ENCODE peak calls at places on chromosome 9, in eight cellular contexts. One of them, this sample, is unnamed.

GRCh38 chr9:2132484-2133082 is 117.4 kb downstream of the SMARCA2 start:
- DNase-seq in lower leg skin: no peak
- DNase-seq in CD8-positive, alpha-beta memory T cell: no peak
- DNase-seq in uterus: no peak
- DNase-seq in DMS 273 treated with DMSO at 0.1 percent for 48 hours: peak
- DNase-seq in HEK293T: peak
- DNase-seq in NCI-H1092: no peak
- DNase-seq in fibroblast of the aortic adventitia: peak
- DNase-seq in this sample: peak

GRCh38 chr9:113638916-113639315 is 175.4 kb downstream of the RGS3 start:
- DNase-seq in lower leg skin: no peak
- DNase-seq in CD8-positive, alpha-beta memory T cell: no peak
- DNase-seq in uterus: no peak
- DNase-seq in DMS 273 treated with DMSO at 0.1 percent for 48 hours: no peak
- DNase-seq in HEK293T: no peak
- DNase-seq in NCI-H1092: no peak
- DNase-seq in fibroblast of the aortic adventitia: no peak
- DNase-seq in this sample: no peak

GRCh38 chr9:120182011-120182410 is 398.0 kb downstream of the CDK5RAP2 start:
- DNase-seq in lower leg skin: no peak
- DNase-seq in CD8-positive, alpha-beta memory T cell: no peak
- DNase-seq in uterus: no peak
- DNase-seq in DMS 273 treated with DMSO at 0.1 percent for 48 hours: no peak
- DNase-seq in HEK293T: no peak
- DNase-seq in NCI-H1092: no peak
- DNase-seq in fibroblast of the aortic adventitia: no peak
- DNase-seq in this sample: no peak

GRCh38 chr9:125262217-125262991 is 778 bp downstream of the GAPVD1 start:
- DNase-seq in lower leg skin: no peak
- DNase-seq in CD8-positive, alpha-beta memory T cell: no peak
- DNase-seq in uterus: no peak
- DNase-seq in DMS 273 treated with DMSO at 0.1 percent for 48 hours: peak
- DNase-seq in HEK293T: peak
- DNase-seq in NCI-H1092: peak
- DNase-seq in fibroblast of the aortic adventitia: no peak
- DNase-seq in this sample: peak

GRCh38 chr9:95508242-95508967 is 8.4 kb downstream of the PTCH1 start:
- DNase-seq in lower leg skin: no peak
- DNase-seq in CD8-positive, alpha-beta memory T cell: peak
- DNase-seq in uterus: no peak
- DNase-seq in DMS 273 treated with DMSO at 0.1 percent for 48 hours: no peak
- DNase-seq in HEK293T: no peak
- DNase-seq in NCI-H1092: no peak
- DNase-seq in fibroblast of the aortic adventitia: no peak
- DNase-seq in this sample: peak

GRCh38 chr9:123914517-123915199 is 15.3 kb downstream of the DENND1A start:
- DNase-seq in lower leg skin: no peak
- DNase-seq in CD8-positive, alpha-beta memory T cell: no peak
- DNase-seq in uterus: no peak
- DNase-seq in DMS 273 treated with DMSO at 0.1 percent for 48 hours: no peak
- DNase-seq in HEK293T: no peak
- DNase-seq in NCI-H1092: no peak
- DNase-seq in fibroblast of the aortic adventitia: no peak
- DNase-seq in this sample: no peak

GRCh38 chr9:124088476-124088837 is 76.9 kb downstream of the LHX2 start:
- DNase-seq in lower leg skin: no peak
- DNase-seq in CD8-positive, alpha-beta memory T cell: no peak
- DNase-seq in uterus: no peak
- DNase-seq in DMS 273 treated with DMSO at 0.1 percent for 48 hours: peak
- DNase-seq in HEK293T: peak
- DNase-seq in NCI-H1092: no peak
- DNase-seq in fibroblast of the aortic adventitia: no peak
- DNase-seq in this sample: no peak

GRCh38 chr9:96169901-96170300 is 132.1 kb downstream of the HSD17B3 start:
- DNase-seq in lower leg skin: no peak
- DNase-seq in CD8-positive, alpha-beta memory T cell: no peak
- DNase-seq in uterus: no peak
- DNase-seq in DMS 273 treated with DMSO at 0.1 percent for 48 hours: no peak
- DNase-seq in HEK293T: no peak
- DNase-seq in NCI-H1092: no peak
- DNase-seq in fibroblast of the aortic adventitia: no peak
- DNase-seq in this sample: no peak

GRCh38 chr9:127136880-127137639 is 14.6 kb upstream of the ANGPTL2 start:
- DNase-seq in lower leg skin: peak
- DNase-seq in CD8-positive, alpha-beta memory T cell: peak
- DNase-seq in uterus: no peak
- DNase-seq in DMS 273 treated with DMSO at 0.1 percent for 48 hours: no peak
- DNase-seq in HEK293T: no peak
- DNase-seq in NCI-H1092: no peak
- DNase-seq in fibroblast of the aortic adventitia: no peak
- DNase-seq in this sample: no peak

GRCh38 chr9:110797611-110798010 is 129.0 kb downstream of the MUSK start:
- DNase-seq in lower leg skin: no peak
- DNase-seq in CD8-positive, alpha-beta memory T cell: no peak
- DNase-seq in uterus: no peak
- DNase-seq in DMS 273 treated with DMSO at 0.1 percent for 48 hours: no peak
- DNase-seq in HEK293T: no peak
- DNase-seq in NCI-H1092: no peak
- DNase-seq in fibroblast of the aortic adventitia: peak
- DNase-seq in this sample: peak

GRCh38 chr9:129197978-129198736 is 20.1 kb upstream of the IER5L start:
- DNase-seq in lower leg skin: peak
- DNase-seq in CD8-positive, alpha-beta memory T cell: no peak
- DNase-seq in uterus: peak
- DNase-seq in DMS 273 treated with DMSO at 0.1 percent for 48 hours: no peak
- DNase-seq in HEK293T: no peak
- DNase-seq in NCI-H1092: no peak
- DNase-seq in fibroblast of the aortic adventitia: peak
- DNase-seq in this sample: peak

GRCh38 chr9:715310-715709 is 126.2 kb upstream of the DMRT1 start:
- DNase-seq in lower leg skin: no peak
- DNase-seq in CD8-positive, alpha-beta memory T cell: no peak
- DNase-seq in uterus: no peak
- DNase-seq in DMS 273 treated with DMSO at 0.1 percent for 48 hours: no peak
- DNase-seq in HEK293T: no peak
- DNase-seq in NCI-H1092: no peak
- DNase-seq in fibroblast of the aortic adventitia: no peak
- DNase-seq in this sample: peak

GRCh38 chr9:136545966-136546696 is at the start of gene NOTCH1:
- DNase-seq in lower leg skin: peak
- DNase-seq in CD8-positive, alpha-beta memory T cell: peak
- DNase-seq in uterus: peak
- DNase-seq in DMS 273 treated with DMSO at 0.1 percent for 48 hours: peak
- DNase-seq in HEK293T: peak
- DNase-seq in NCI-H1092: no peak
- DNase-seq in fibroblast of the aortic adventitia: peak
- DNase-seq in this sample: peak

GRCh38 chr9:93288891-93289883 is 105.2 kb downstream of the WNK2 start:
- DNase-seq in lower leg skin: peak
- DNase-seq in CD8-positive, alpha-beta memory T cell: no peak
- DNase-seq in uterus: no peak
- DNase-seq in DMS 273 treated with DMSO at 0.1 percent for 48 hours: no peak
- DNase-seq in HEK293T: peak
- DNase-seq in NCI-H1092: no peak
- DNase-seq in fibroblast of the aortic adventitia: no peak
- DNase-seq in this sample: peak

GRCh38 chr9:136090768-136091581 is 4.1 kb downstream of the NACC2 start:
- DNase-seq in lower leg skin: no peak
- DNase-seq in CD8-positive, alpha-beta memory T cell: no peak
- DNase-seq in uterus: peak
- DNase-seq in DMS 273 treated with DMSO at 0.1 percent for 48 hours: no peak
- DNase-seq in HEK293T: no peak
- DNase-seq in NCI-H1092: no peak
- DNase-seq in fibroblast of the aortic adventitia: no peak
- DNase-seq in this sample: no peak

GRCh38 chr9:123568691-123569342 is 212.8 kb downstream of the CRB2 start:
- DNase-seq in lower leg skin: no peak
- DNase-seq in CD8-positive, alpha-beta memory T cell: no peak
- DNase-seq in uterus: peak
- DNase-seq in DMS 273 treated with DMSO at 0.1 percent for 48 hours: no peak
- DNase-seq in HEK293T: no peak
- DNase-seq in NCI-H1092: peak
- DNase-seq in fibroblast of the aortic adventitia: peak
- DNase-seq in this sample: peak

GRCh38 chr9:2567922-2568321 is 53.7 kb upstream of the VLDLR start:
- DNase-seq in lower leg skin: no peak
- DNase-seq in CD8-positive, alpha-beta memory T cell: no peak
- DNase-seq in uterus: no peak
- DNase-seq in DMS 273 treated with DMSO at 0.1 percent for 48 hours: no peak
- DNase-seq in HEK293T: no peak
- DNase-seq in NCI-H1092: no peak
- DNase-seq in fibroblast of the aortic adventitia: peak
- DNase-seq in this sample: no peak

GRCh38 chr9:117480729-117481128 is 65.9 kb upstream of the ASTN2 start:
- DNase-seq in lower leg skin: no peak
- DNase-seq in CD8-positive, alpha-beta memory T cell: no peak
- DNase-seq in uterus: no peak
- DNase-seq in DMS 273 treated with DMSO at 0.1 percent for 48 hours: no peak
- DNase-seq in HEK293T: no peak
- DNase-seq in NCI-H1092: no peak
- DNase-seq in fibroblast of the aortic adventitia: no peak
- DNase-seq in this sample: no peak

GRCh38 chr9:98909935-98910334 is 33.8 kb upstream of the COL15A1 start:
- DNase-seq in lower leg skin: no peak
- DNase-seq in CD8-positive, alpha-beta memory T cell: no peak
- DNase-seq in uterus: no peak
- DNase-seq in DMS 273 treated with DMSO at 0.1 percent for 48 hours: no peak
- DNase-seq in HEK293T: no peak
- DNase-seq in NCI-H1092: no peak
- DNase-seq in fibroblast of the aortic adventitia: no peak
- DNase-seq in this sample: peak

GRCh38 chr9:20512106-20512505 is 110.2 kb downstream of the MLLT3 start:
- DNase-seq in lower leg skin: no peak
- DNase-seq in CD8-positive, alpha-beta memory T cell: no peak
- DNase-seq in uterus: no peak
- DNase-seq in DMS 273 treated with DMSO at 0.1 percent for 48 hours: peak
- DNase-seq in HEK293T: no peak
- DNase-seq in NCI-H1092: no peak
- DNase-seq in fibroblast of the aortic adventitia: peak
- DNase-seq in this sample: peak

GRCh38 chr9:109072810-109073435 is 46.8 kb downstream of the TMEM245 start:
- DNase-seq in lower leg skin: no peak
- DNase-seq in CD8-positive, alpha-beta memory T cell: no peak
- DNase-seq in uterus: no peak
- DNase-seq in DMS 273 treated with DMSO at 0.1 percent for 48 hours: no peak
- DNase-seq in HEK293T: no peak
- DNase-seq in NCI-H1092: no peak
- DNase-seq in fibroblast of the aortic adventitia: no peak
- DNase-seq in this sample: no peak